ENCODE peak calls at places on chromosome 6, in seven cellular contexts. H is A549, P is IMR-90, R is HCT116, A is heart left ventricle, W is HepG2, O is right lobe of liver. Q is an unnamed sample.

GRCh38 chr6:154352898-154353585 is 3.6 kb downstream of the IPCEF1 start:
- ATAC-seq in H (no peak), P (no peak), R (no peak), A (no peak), W (no peak), O (no peak), Q (no peak)

GRCh38 chr6:155171109-155171746 is 92.6 kb upstream of the CLDN20 start:
- ATAC-seq in H (peak; percentile 70), P (peak; percentile 55), R (peak; percentile 79), A (peak; percentile 88), W (peak; percentile 27), O (no peak), Q (peak; percentile 82)

GRCh38 chr6:29678114-29678513 is 2.8 kb downstream of the ZFP57 start:
- ATAC-seq in H (no peak), P (no peak), R (no peak), A (no peak), W (no peak), O (no peak), Q (no peak)

GRCh38 chr6:47420394-47421371 is 56.9 kb upstream of the CD2AP start:
- ATAC-seq in H (peak; percentile 74), P (peak; percentile 48), R (no peak), A (peak; percentile 73), W (no peak), O (peak; percentile 15), Q (no peak)

GRCh38 chr6:149403534-149403933 is 3.5 kb downstream of the SUMO4 start:
- ATAC-seq in H (no peak), P (no peak), R (no peak), A (no peak), W (no peak), O (no peak), Q (no peak)

GRCh38 chr6:124792386-124792785 is 169.9 kb upstream of the RNF217 start:
- ATAC-seq in H (no peak), P (no peak), R (no peak), A (no peak), W (no peak), O (no peak), Q (no peak)

GRCh38 chr6:56250266-56250665 is 2.9 kb upstream of the COL21A1 start:
- ATAC-seq in H (no peak), P (no peak), R (no peak), A (no peak), W (no peak), O (no peak), Q (no peak)

GRCh38 chr6:64477311-64477850 is 841.8 kb downstream of the PHF3 start:
- ATAC-seq in H (no peak), P (no peak), R (no peak), A (no peak), W (no peak), O (no peak), Q (no peak)

GRCh38 chr6:14089224-14089623 is 28.3 kb upstream of the CD83 start:
- ATAC-seq in H (no peak), P (no peak), R (no peak), A (no peak), W (no peak), O (no peak), Q (no peak)

GRCh38 chr6:45195137-45195536 is 133.0 kb upstream of the RUNX2 start:
- ATAC-seq in H (no peak), P (no peak), R (no peak), A (no peak), W (no peak), O (peak; percentile 13), Q (no peak)

GRCh38 chr6:160297310-160297709 is 38.7 kb upstream of the SLC22A2 start:
- ATAC-seq in H (peak; percentile 83), P (no peak), R (peak; percentile 79), A (no peak), W (peak; percentile 92), O (peak; percentile 97), Q (no peak)

GRCh38 chr6:72497186-72497585 is 124.7 kb upstream of the KCNQ5 start:
- ATAC-seq in H (no peak), P (no peak), R (no peak), A (no peak), W (no peak), O (no peak), Q (no peak)

GRCh38 chr6:112300888-112301287 is 46.2 kb upstream of the RFPL4B start:
- ATAC-seq in H (no peak), P (no peak), R (no peak), A (no peak), W (no peak), O (no peak), Q (no peak)

GRCh38 chr6:158856261-158856660 is 37.1 kb upstream of the EZR start:
- ATAC-seq in H (no peak), P (no peak), R (no peak), A (peak; percentile 57), W (no peak), O (no peak), Q (no peak)

GRCh38 chr6:121817141-121817540 is 381.7 kb downstream of the GJA1 start:
- ATAC-seq in H (no peak), P (peak; percentile 46), R (no peak), A (no peak), W (no peak), O (no peak), Q (no peak)

GRCh38 chr6:116560130-116560529 is 6.6 kb downstream of the CALHM4 start:
- ATAC-seq in H (no peak), P (no peak), R (no peak), A (no peak), W (no peak), O (no peak), Q (no peak)

GRCh38 chr6:32439708-32440214 is at the start of gene HLA-DRA:
- ATAC-seq in H (peak; percentile 76), P (peak; percentile 87), R (peak; percentile 97), A (peak; percentile 80), W (no peak), O (peak; percentile 75), Q (peak; percentile 65)

DNA sequence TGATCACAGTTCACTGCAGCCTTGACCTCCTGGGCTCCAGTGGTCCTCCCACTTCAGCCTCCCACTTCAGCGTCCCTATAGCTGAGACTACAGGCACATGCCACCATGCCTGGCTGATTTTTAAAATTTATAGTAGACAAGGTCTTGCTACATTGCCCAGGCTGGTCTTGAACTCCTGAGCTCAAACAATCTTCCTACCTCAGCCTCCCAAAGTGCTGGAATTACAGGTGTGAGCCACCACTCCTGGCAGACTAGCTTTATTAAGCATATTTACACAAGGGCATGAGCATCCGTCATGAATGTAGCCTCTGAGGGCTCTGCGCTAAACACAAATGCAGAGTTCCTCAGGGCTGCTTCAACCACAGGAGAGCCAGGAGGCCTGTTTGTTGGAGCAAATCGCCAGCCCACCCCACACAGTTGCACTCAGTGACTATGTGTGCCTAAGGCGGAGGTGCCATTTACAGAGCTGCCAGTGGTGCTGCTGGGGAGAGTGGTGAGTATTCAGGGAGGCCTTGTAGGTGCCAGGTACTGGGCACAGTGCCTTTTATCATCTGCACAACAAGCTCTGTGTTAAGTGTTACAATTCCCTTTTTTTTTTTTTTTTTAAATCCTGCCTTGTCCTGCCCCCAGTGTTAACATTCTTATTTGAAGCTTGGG is 78.2 kb downstream of the PSMG4 start:
- ATAC-seq in H (peak; percentile 19), P (no peak), R (no peak), A (no peak), W (peak; percentile 24), O (no peak), Q (no peak)
- H3K27ac ChIP-seq in H (no peak overlapping the region), P (no peak overlapping the region), R (peak overlapping the region; percentile 34), A (no peak overlapping the region), W (peak overlapping the region; percentile 21), O (peak overlapping the region; percentile 92), Q (no peak overlapping the region)

DNA sequence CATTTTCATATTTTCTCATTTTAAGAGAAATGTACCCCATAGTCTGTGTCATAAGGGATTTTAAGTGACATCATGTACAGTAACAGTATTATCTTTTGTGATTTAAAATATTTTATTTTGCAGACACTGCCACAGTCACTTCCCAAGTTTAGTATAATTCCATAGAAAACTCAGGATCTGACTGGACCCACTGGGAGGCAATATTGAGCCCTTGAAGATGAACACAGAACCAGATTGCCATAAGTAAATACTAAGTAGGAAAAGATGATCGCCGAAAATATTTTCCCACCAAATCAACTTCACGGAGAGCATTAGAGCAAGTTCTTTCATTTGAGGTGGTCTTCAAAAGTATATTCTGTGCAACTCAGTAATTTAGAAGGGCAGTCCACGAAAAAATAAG is 17.6 kb upstream of the PKHD1 start:
- ATAC-seq in H (no peak), P (no peak), R (no peak), A (no peak), W (no peak), O (peak; percentile 83), Q (no peak)
- TF ChIP-seq POLR2A in H (no peak), P (no peak), R (no peak), A (no peak), W (no peak), O (no peak), Q (no peak)

GRCh38 chr6:101083533-101084172 is 202.5 kb upstream of the ASCC3 start:
- ATAC-seq in H (peak; percentile 91), P (peak; percentile 63), R (no peak), A (no peak), W (no peak), O (no peak), Q (no peak)
- H3K27ac ChIP-seq in H (peak overlapping the region; percentile 76), P (no peak overlapping the region), R (no peak overlapping the region), A (no peak overlapping the region), W (no peak overlapping the region), O (no peak overlapping the region), Q (no peak overlapping the region)

DNA sequence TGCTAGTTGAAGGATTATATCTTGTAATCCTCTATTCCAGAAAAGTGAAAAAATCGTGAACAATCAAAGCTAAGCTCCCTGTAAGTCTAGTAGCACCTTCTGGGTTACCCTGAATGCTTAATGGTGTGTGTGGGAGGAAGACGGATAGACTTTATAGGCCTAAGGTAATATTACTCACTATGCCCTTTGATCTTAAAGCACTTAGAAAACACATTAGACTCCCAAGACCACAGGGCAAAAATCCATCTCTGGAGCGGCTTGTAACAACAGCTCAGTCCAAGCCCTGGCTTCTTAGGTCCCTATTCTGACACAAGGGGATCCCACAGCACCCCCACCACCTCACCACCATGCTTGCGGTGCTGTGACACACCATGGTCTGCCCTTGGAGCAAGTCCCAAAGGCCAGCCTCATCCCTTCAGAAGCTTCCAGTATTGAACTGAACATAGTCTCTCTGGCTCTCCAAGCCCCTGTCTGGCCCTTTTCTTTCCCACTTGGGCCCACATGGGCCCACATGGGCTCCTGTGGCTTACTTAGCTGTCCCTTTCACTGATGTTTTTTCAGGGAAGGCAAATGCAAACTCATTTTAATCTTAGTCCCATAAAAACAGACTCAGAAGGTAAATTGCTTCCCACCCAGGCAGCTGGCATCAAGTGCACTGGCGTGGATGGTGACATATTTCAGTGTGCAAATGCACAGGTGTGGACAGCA is 28.3 kb downstream of the C6orf132 start:
- ATAC-seq in H (no peak), P (no peak), R (peak; percentile 71), A (no peak), W (no peak), O (no peak), Q (no peak)
- TF ChIP-seq POLR2A in H (no peak), P (no peak), R (no peak), A (no peak), W (no peak), O (no peak), Q (no peak)

Q was measured in gastroesophageal sphincter.